ENCODE peak calls at places on chromosomes 7 and 10, in four cellular contexts. S is HFF-Myc, H is brain microvascular endothelial cell, N is fibroblast of lung. R is an unnamed sample.

GRCh38 chr7:139718859-139719258 is 58.9 kb downstream of the HIPK2 start:
- DNase-seq in S (no peak), H (no peak), N (no peak), R (no peak)

GRCh38 chr7:42993038-42993437 is 60.9 kb downstream of the MRPL32 start:
- DNase-seq in H (no peak), N (no peak), S (no peak), R (no peak)

GRCh38 chr10:116566932-116567331 is 21.2 kb downstream of the PNLIP start:
- DNase-seq in S (no peak), H (no peak), N (no peak), R (no peak)

GRCh38 chr10:106957825-106958581 is 206.5 kb downstream of the SORCS1 start:
- DNase-seq in N (no peak), S (no peak), H (no peak), R (no peak)

GRCh38 chr10:7696545-7696944 is 6.6 kb upstream of the ITIH2 start:
- DNase-seq in H (no peak), N (peak), S (no peak), R (peak)

GRCh38 chr7:100568176-100568935 is 5.3 kb downstream of the SAP25 start:
- DNase-seq in N (no peak), S (no peak), H (no peak), R (no peak)

GRCh38 chr10:100041620-100042019 is 31.9 kb upstream of the DNMBP start:
- DNase-seq in N (no peak), S (no peak), H (no peak), R (peak)

GRCh38 chr10:71651428-71651827 is 68.2 kb downstream of the C10orf105 start:
- DNase-seq in H (no peak), S (no peak), N (no peak), R (no peak)

GRCh38 chr10:60480865-60481563 is 91.3 kb upstream of the ANK3 start:
- DNase-seq in S (peak), H (peak), N (peak), R (peak)

GRCh38 chr10:124565565-124566221 is 104.1 kb downstream of the LHPP start:
- DNase-seq in N (no peak), S (no peak), H (no peak), R (peak)

GRCh38 chr7:55309040-55309991 is 55.8 kb upstream of the LANCL2 start:
- DNase-seq in S (no peak), N (peak), H (no peak), R (no peak)

GRCh38 chr7:11881680-11882079 is 49.7 kb upstream of the THSD7A start:
- DNase-seq in H (no peak), S (no peak), N (no peak), R (no peak)

GRCh38 chr7:17022915-17023314 is 141.1 kb upstream of the AGR3 start:
- DNase-seq in S (no peak), H (no peak), N (no peak), R (no peak)

GRCh38 chr7:25672476-25672875 is 444.2 kb upstream of the NPVF start:
- DNase-seq in N (no peak), S (no peak), H (no peak), R (no peak)

GRCh38 chr10:75261813-75262725 is 26.3 kb upstream of the COMTD1 start:
- DNase-seq in N (no peak), S (peak), H (no peak), R (no peak)

DNA sequence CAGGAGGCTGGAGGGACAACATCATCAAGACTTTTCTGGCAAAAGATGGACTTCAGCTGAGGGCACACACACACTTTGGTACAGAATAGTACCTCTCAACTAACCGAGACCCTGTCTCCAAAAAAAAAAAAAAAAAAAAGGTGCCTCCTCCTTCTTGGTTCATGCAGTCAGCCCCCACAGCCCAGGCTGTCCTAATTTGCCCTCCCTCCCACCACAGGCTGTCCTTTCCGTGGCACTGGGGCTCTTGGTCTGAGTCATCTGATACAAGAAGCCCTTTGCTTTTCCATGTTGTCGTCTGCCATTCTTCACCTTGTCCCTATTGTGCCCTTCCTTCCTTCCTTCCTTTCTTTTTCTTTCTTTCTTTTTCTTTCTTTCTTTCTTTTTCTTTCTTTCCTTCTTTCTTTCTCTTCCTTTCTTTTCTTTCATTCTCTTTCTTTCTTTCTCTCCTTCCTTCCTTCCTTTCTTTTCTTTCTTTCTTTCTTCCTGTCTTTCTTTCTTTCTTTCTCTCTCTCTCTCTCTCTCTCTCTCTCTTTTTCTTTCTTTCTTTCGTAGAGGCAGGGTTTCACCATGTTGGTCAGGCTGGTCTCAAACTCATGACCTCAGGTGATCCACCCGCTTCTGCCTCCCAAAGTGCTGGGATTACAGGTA is 96.1 kb upstream of the IKZF1 start:
- DNase-seq in N (no peak), S (no peak), H (no peak), R (no peak)
- TF ChIP-seq CTCF in N (no peak), S (no peak), H (no peak), R (no peak)

GRCh38 chr10:127198307-127198706 is 1.9 kb upstream of the INSYN2A start:
- DNase-seq in H (no peak), S (no peak), N (no peak), R (no peak)
- TF ChIP-seq CTCF in H (peak), S (no peak), N (peak), R (no peak)

DNA sequence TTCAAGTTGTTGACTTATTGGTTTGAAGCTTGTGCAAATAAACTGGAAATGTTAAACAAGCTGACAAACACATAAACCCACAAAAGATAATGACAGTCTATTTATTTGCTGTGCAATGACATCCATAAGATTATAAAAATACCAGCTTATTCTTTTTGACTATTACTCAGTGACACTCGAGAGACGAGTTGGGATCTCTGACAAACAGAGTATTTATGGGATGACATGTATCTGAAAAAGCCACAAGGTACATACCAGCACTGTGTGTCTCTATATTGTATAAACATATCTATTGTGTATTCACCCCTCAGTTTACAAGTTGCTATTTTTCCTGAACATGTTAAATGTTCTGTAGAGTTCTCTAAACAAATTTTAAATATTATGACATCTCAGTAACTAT is 88.9 kb downstream of the CHRM2 start:
- DNase-seq in N (peak), H (peak), S (no peak), R (no peak)
- TF ChIP-seq CTCF in N (no peak), H (no peak), S (no peak), R (no peak)

GRCh38 chr7:110548372-110548771 is 542.6 kb upstream of the LRRN3 start:
- DNase-seq in N (no peak), S (no peak), H (no peak), R (no peak)
- TF ChIP-seq CTCF in N (no peak), S (no peak), H (no peak), R (no peak)

GRCh38 chr7:65927489-65928448 is 54.2 kb downstream of the GUSB start:
- DNase-seq in S (no peak), N (no peak), H (no peak), R (no peak)
- TF ChIP-seq CTCF in S (no peak), N (no peak), H (no peak), R (no peak)

DNA sequence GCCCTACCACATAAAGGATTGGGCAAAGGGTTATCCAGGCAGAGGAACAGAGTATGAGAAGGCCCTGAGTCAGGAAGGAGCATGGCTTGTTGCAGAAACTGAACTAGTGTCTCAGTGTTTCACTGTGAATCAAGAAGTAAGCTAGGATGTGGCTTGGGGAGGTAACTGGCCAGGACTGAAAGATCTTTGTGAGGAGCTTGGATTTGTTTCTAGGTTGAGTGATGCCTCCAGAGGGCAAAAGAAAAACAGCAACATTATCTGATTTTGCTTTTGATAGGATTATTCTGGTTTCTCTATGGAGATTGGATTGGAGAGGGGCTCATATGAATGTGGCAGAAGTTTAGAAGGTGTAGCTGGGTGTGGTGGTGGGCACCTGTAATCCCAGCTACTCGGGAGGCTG is 137.9 kb upstream of the HDAC9 start:
- DNase-seq in N (peak), H (no peak), S (peak), R (peak)
- TF ChIP-seq CTCF in N (peak), H (peak), S (peak), R (no peak)

GRCh38 chr10:48509974-48510692 is 94.7 kb downstream of the ARHGAP22 start:
- DNase-seq in S (no peak), N (no peak), H (no peak), R (peak)
- TF ChIP-seq CTCF in S (no peak), N (peak), H (peak), R (no peak)

GRCh38 chr10:35091994-35092393 is 1.9 kb upstream of the CUL2 start:
- DNase-seq in N (no peak), S (no peak), H (no peak), R (no peak)

GRCh38 chr10:35090162-35090954 is at the start of gene CUL2:
- DNase-seq in H (peak), N (peak), S (peak), R (peak)

GRCh38 chr10:35089641-35090161 is 440 bp downstream of the CUL2 start:
- DNase-seq in H (no peak), N (peak), S (no peak), R (peak)

GRCh38 chr10:35096312-35096711 is 6.2 kb upstream of the CUL2 start:
- DNase-seq in S (no peak), H (no peak), N (no peak), R (no peak)

GRCh38 chr10:35092851-35093250 is 2.7 kb upstream of the CUL2 start:
- DNase-seq in S (no peak), N (no peak), H (no peak), R (no peak)
- TF ChIP-seq CTCF in S (no peak), N (no peak), H (no peak), R (no peak)